ENCODE peak calls at places on chromosomes 5 and 9, in nine cellular contexts. U is dermis blood vessel endothelial cell; C is Right ventricle myocardium superior; R is HCT116; E is thoracic aorta; W is aorta; P is T-cell; G is activated gamma-delta T cell treated with anti-CD3 and anti-CD28 coated beads, Interleukin-2, amount 50 U/mL, for 16 hours; M is foreskin keratinocyte. D is an unnamed sample.

GRCh38 chr5:69271376-69271775 is 36.7 kb downstream of the CDK7 start:
- DNase-seq in U (peak; percentile 49), C (no peak), R (no peak), E (no peak), W (peak; percentile 52), P (no peak), G (no peak), M (peak; percentile 26), D (no peak)

GRCh38 chr5:172102913-172103629 is 85.0 kb downstream of the STK10 start:
- DNase-seq in U (peak; percentile 87), C (peak; percentile 75), R (peak; percentile 64), E (peak; percentile 58), W (peak; percentile 84), P (no peak), G (no peak), M (peak; percentile 87), D (peak; percentile 54)

GRCh38 chr5:38816083-38817030 is 29.5 kb upstream of the OSMR start:
- DNase-seq in U (no peak), C (no peak), R (no peak), E (no peak), W (no peak), P (no peak), G (no peak), M (peak; percentile 94), D (no peak)

GRCh38 chr5:167356374-167356773 is 935.1 kb upstream of the WWC1 start:
- DNase-seq in U (no peak), C (no peak), R (no peak), E (no peak), W (no peak), P (no peak), G (no peak), M (no peak), D (no peak)

GRCh38 chr9:79501546-79501945 is 70.2 kb upstream of the TLE4 start:
- DNase-seq in U (no peak), C (no peak), R (no peak), E (no peak), W (no peak), P (no peak), G (no peak), M (no peak), D (no peak)

GRCh38 chr9:16705121-16705604 is 165.3 kb downstream of the BNC2 start:
- DNase-seq in U (peak; percentile 100), C (peak; percentile 88), R (no peak), E (peak; percentile 93), W (peak; percentile 94), P (no peak), G (no peak), M (peak; percentile 41), D (peak; percentile 98)

GRCh38 chr9:131738838-131739191 is 1.1 kb downstream of the RAPGEF1 start:
- DNase-seq in U (peak; percentile 37), C (no peak), R (no peak), E (no peak), W (no peak), P (no peak), G (no peak), M (no peak), D (no peak)

GRCh38 chr9:3337515-3337914 is 188.3 kb downstream of the RFX3 start:
- DNase-seq in U (peak; percentile 88), C (peak; percentile 43), R (peak; percentile 22), E (no peak), W (no peak), P (no peak), G (no peak), M (peak; percentile 31), D (no peak)

GRCh38 chr5:77758141-77758938 is 17.8 kb downstream of the TBCA start:
- DNase-seq in U (no peak), C (no peak), R (no peak), E (no peak), W (no peak), P (no peak), G (no peak), M (no peak), D (no peak)

GRCh38 chr5:145189786-145190185 is 645.4 kb downstream of the PRELID2 start:
- DNase-seq in U (no peak), C (no peak), R (no peak), E (no peak), W (no peak), P (no peak), G (no peak), M (no peak), D (no peak)

GRCh38 chr5:166845044-166845443 is 1446.4 kb upstream of the WWC1 start:
- DNase-seq in U (peak; percentile 1), C (no peak), R (no peak), E (no peak), W (no peak), P (no peak), G (no peak), M (no peak), D (no peak)

GRCh38 chr5:37777472-37778135 is 62.2 kb downstream of the GDNF start:
- DNase-seq in U (no peak), C (no peak), R (no peak), E (no peak), W (no peak), P (no peak), G (no peak), M (no peak), D (no peak)

GRCh38 chr5:179906795-179907569 is 715 bp downstream of the TBC1D9B start:
- DNase-seq in U (peak; percentile 35), C (peak; percentile 53), R (no peak), E (no peak), W (no peak), P (peak; percentile 17), G (no peak), M (no peak), D (peak; percentile 23)